ENCODE peak calls at places on chromosomes 4 and X, in ten cellular contexts. F is GM12892; P is stomach; N is activated gamma-delta T cell treated with Interleukin-2 at 50 U/mL for 16 hours; B is GM13976; T is GM19239; O is neural progenitor cell; Z is A673; Y is stimulated activated CD4-positive, alpha-beta T cell treated with anti-CD3 and anti-CD28 coated beads, Interleukin-4, amount 100 ng/mL, for 4 hours; H is fibroblast of lung. K is an unnamed sample.

GRCh38 chr4:87819281-87819919 is 13.4 kb upstream of the MEPE start:
- DNase-seq in F (no peak), P (no peak), N (no peak), B (no peak), T (no peak), O (peak), Z (no peak), Y (no peak), H (peak), K (no peak)

GRCh38 chr4:6562931-6563901 is 11.8 kb upstream of the MAN2B2 start:
- DNase-seq in F (no peak), P (no peak), N (no peak), B (no peak), T (no peak), O (peak), Z (no peak), Y (no peak), H (peak), K (no peak)

GRCh38 chrX:7146703-7147430 is 645 bp upstream of the STS start:
- DNase-seq in F (no peak), P (peak), N (no peak), B (peak), T (no peak), O (no peak), Z (no peak), Y (peak), H (no peak), K (peak)

GRCh38 chr4:141155586-141155985 is 22.3 kb upstream of the RNF150 start:
- DNase-seq in F (no peak), P (no peak), N (no peak), B (no peak), T (no peak), O (no peak), Z (no peak), Y (no peak), H (peak), K (no peak)

GRCh38 chr4:111398906-111399330 is 746.3 kb upstream of the FAM241A start:
- DNase-seq in F (no peak), P (no peak), N (no peak), B (no peak), T (no peak), O (no peak), Z (peak), Y (no peak), H (peak), K (peak)

GRCh38 chr4:113232194-113232593 is 182.7 kb downstream of the ANK2 start:
- DNase-seq in F (no peak), P (no peak), N (no peak), B (no peak), T (no peak), O (no peak), Z (no peak), Y (no peak), H (peak), K (no peak)

GRCh38 chr4:128635141-128635911 is 174.2 kb upstream of the JADE1 start:
- DNase-seq in F (no peak), P (peak), N (no peak), B (no peak), T (no peak), O (peak), Z (no peak), Y (no peak), H (peak), K (no peak)

GRCh38 chr4:3703677-3704521 is 62.3 kb upstream of the ADRA2C start:
- DNase-seq in F (no peak), P (no peak), N (no peak), B (no peak), T (no peak), O (peak), Z (no peak), Y (no peak), H (no peak), K (no peak)